ENCODE peak calls at places on chromosome 2, in seven cellular contexts. B is upper lobe of left lung, C is prostate gland, L is Peyer's patch, H is heart right ventricle, E is hepatocyte, X is cardiac muscle cell. Q is an unnamed sample.
A peak's percentile ranks its signal among the peaks of the same experiment; 100 is the strongest.

GRCh38 chr2:192146069-192147006 is 48.4 kb downstream of the TMEFF2 start:
- DNase-seq in C (no peak), B (no peak), L (no peak), H (no peak), X (peak; percentile 62), E (no peak), Q (no peak)

GRCh38 chr2:239383796-239384156 is 17.0 kb downstream of the HDAC4 start:
- DNase-seq in B (no peak), H (no peak), E (no peak), X (no peak), L (no peak), C (no peak), Q (peak; percentile 20)

GRCh38 chr2:73112026-73112912 is 479 bp downstream of the RAB11FIP5 start:
- DNase-seq in H (no peak), C (no peak), X (peak; percentile 59), L (peak; percentile 19), B (peak; percentile 89), E (peak; percentile 73), Q (peak; percentile 60)

GRCh38 chr2:204341887-204342276 is 203.4 kb upstream of the PARD3B start:
- DNase-seq in X (no peak), E (no peak), L (no peak), B (no peak), C (no peak), H (no peak), Q (no peak)

GRCh38 chr2:101140237-101140636 is 10.9 kb downstream of the TBC1D8 start:
- DNase-seq in H (no peak), X (no peak), L (no peak), B (no peak), C (no peak), E (no peak), Q (no peak)

GRCh38 chr2:123195957-123196356 is 829.1 kb upstream of the CNTNAP5 start:
- DNase-seq in C (no peak), E (no peak), L (no peak), X (no peak), H (no peak), B (no peak), Q (no peak)

GRCh38 chr2:9570182-9571060 is 14.8 kb upstream of the ADAM17 start:
- DNase-seq in X (peak; percentile 50), H (no peak), E (no peak), L (no peak), B (no peak), C (no peak), Q (no peak)

GRCh38 chr2:186862869-186863709 is 14.1 kb upstream of the ZSWIM2 start:
- DNase-seq in E (peak; percentile 32), X (peak; percentile 66), B (no peak), L (no peak), H (no peak), C (no peak), Q (no peak)

GRCh38 chr2:42072349-42073118 is 24.7 kb downstream of the PKDCC start:
- DNase-seq in H (no peak), B (peak; percentile 81), E (peak; percentile 38), L (no peak), C (no peak), X (peak; percentile 63), Q (no peak)

GRCh38 chr2:158753561-158754302 is 41.4 kb upstream of the DAPL1 start:
- DNase-seq in L (no peak), H (peak; percentile 48), E (peak; percentile 77), X (peak; percentile 79), C (peak; percentile 37), B (peak; percentile 37), Q (no peak)

GRCh38 chr2:139773720-139774277 is 993.6 kb upstream of the NXPH2 start:
- DNase-seq in L (no peak), B (no peak), H (no peak), X (no peak), C (no peak), E (no peak), Q (no peak)

GRCh38 chr2:200810252-200810650 is 1.5 kb upstream of the BZW1 start:
- DNase-seq in B (no peak), E (peak; percentile 52), L (no peak), H (peak; percentile 23), X (peak; percentile 85), C (peak; percentile 38), Q (no peak)

GRCh38 chr2:135820003-135820618 is 16.9 kb downstream of the LCT start:
- DNase-seq in B (no peak), C (no peak), H (no peak), X (peak; percentile 21), L (peak; percentile 22), E (no peak), Q (no peak)

GRCh38 chr2:10493636-10494281 is 45.6 kb upstream of the ODC1 start:
- DNase-seq in H (no peak), B (peak; percentile 85), X (peak; percentile 34), L (peak; percentile 78), C (peak; percentile 85), E (no peak), Q (peak; percentile 74)

GRCh38 chr2:239590995-239591915 is 190.4 kb upstream of the HDAC4 start:
- DNase-seq in X (no peak), E (no peak), H (no peak), L (no peak), C (no peak), B (peak; percentile 43), Q (peak; percentile 32)

GRCh38 chr2:29206941-29207340 is 91.7 kb downstream of the CLIP4 start:
- DNase-seq in L (no peak), E (no peak), X (no peak), B (no peak), C (no peak), H (no peak), Q (no peak)
- TF ChIP-seq CTCF in L (no peak), E (no peak), X (no peak), B (no peak), C (no peak), H (no peak), Q (no peak)

DNA sequence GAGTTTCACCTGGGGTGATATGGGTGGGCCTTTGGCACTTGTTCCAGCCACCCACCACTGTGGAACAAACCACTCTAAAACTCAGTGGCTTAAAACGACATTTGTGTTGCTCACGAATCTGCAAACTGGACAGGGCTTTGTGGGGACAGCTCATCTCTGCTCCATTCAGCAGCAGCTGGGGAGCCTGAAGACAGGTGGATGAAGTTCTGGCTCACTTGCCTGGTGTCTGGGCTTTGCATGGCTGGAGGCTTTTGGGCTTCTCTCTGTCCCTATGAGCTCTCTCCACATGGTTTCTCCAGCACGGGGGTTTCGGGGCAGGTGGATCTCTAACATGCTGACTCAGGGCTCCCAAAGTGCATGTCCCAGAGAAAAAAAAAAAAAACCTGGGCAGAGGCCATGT is 93.0 kb upstream of the GLI2 start:
- DNase-seq in E (no peak), X (no peak), H (no peak), L (no peak), B (no peak), C (no peak), Q (no peak)
- H3K27ac ChIP-seq in E (no peak overlapping the region), X (no peak overlapping the region), H (no peak overlapping the region), L (no peak overlapping the region), B (no peak overlapping the region), C (no peak overlapping the region), Q (no peak overlapping the region)

DNA sequence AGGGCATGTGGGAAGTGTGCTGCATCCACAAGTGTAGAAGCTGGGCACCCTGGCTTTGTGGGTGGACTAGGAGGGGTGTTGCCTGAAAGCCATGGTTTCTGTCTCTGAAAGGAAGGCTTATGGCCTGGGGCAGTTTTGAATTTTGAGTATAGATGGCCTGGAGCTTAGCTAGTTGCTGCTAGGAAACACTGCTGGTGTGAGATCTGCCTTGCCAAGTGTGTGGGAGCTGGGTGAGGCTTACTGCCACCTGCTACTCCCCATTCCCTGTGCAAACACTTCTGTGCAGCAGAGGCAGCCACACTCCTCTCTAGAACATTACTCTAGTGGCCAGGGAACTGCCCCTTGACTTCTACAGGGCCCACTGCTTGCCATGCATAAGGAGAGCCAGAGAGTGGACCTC is 831.7 kb upstream of the LRRTM1 start:
- DNase-seq in E (no peak), C (no peak), B (no peak), L (no peak), X (no peak), H (no peak), Q (no peak)
- H3K9me3 ChIP-seq in E (no peaks in the 10 kb centered on the region), C (no peaks in the 10 kb centered on the region), B (no peaks in the 10 kb centered on the region), L (no peaks in the 10 kb centered on the region), X (no peaks in the 10 kb centered on the region), H (peaks cover 14% of the 10 kb centered on the region), Q (no peaks in the 10 kb centered on the region)

GRCh38 chr2:238133499-238134392 is 4.7 kb upstream of the KLHL30 start:
- DNase-seq in H (no peak), E (no peak), C (no peak), X (no peak), B (no peak), L (no peak), Q (peak; percentile 26)
- TF ChIP-seq CTCF in H (no peak), E (no peak), C (no peak), X (no peak), B (no peak), L (no peak), Q (no peak)